ENCODE peak calls at places on chromosome 4, in seven cellular contexts. W is psoas muscle; T is GM10248; Z is fibroblast of lung; G is RPMI7951; I is iris pigment epithelial cell; X is CD4-positive, alpha-beta memory T cell. L is an unnamed sample.

GRCh38 chr4:55364691-55365346 is 18.8 kb downstream of the SRD5A3 start:
- DNase-seq in W (no peak), T (no peak), Z (no peak), G (no peak), I (no peak), X (no peak), L (no peak)

GRCh38 chr4:155377281-155377680 is 516 bp upstream of the MAP9 start:
- DNase-seq in W (no peak), T (no peak), Z (peak), G (peak), I (peak), X (no peak), L (peak)

GRCh38 chr4:147733614-147734344 is 1.9 kb downstream of the ARHGAP10 start:
- DNase-seq in W (peak), T (no peak), Z (peak), G (peak), I (peak), X (no peak), L (peak)

GRCh38 chr4:52925531-52925968 is 63.4 kb downstream of the RASL11B start:
- DNase-seq in W (no peak), T (no peak), Z (no peak), G (peak), I (peak), X (no peak), L (no peak)

GRCh38 chr4:164482092-164482404 is 271.9 kb upstream of the SMIM31 start:
- DNase-seq in W (no peak), T (no peak), Z (no peak), G (no peak), I (no peak), X (no peak), L (no peak)

GRCh38 chr4:7289619-7290018 is 97.3 kb downstream of the SORCS2 start:
- DNase-seq in W (no peak), T (no peak), Z (no peak), G (no peak), I (no peak), X (no peak), L (no peak)

GRCh38 chr4:176883108-176883550 is 90.4 kb upstream of the VEGFC start:
- DNase-seq in W (no peak), T (no peak), Z (peak), G (peak), I (peak), X (no peak), L (peak)

GRCh38 chr4:134777626-134778025 is 576.0 kb upstream of the PABPC4L start:
- DNase-seq in W (no peak), T (no peak), Z (no peak), G (no peak), I (no peak), X (no peak), L (peak)

GRCh38 chr4:105807496-105807895 is 87.8 kb upstream of the NPNT start:
- DNase-seq in W (no peak), T (no peak), Z (peak), G (no peak), I (peak), X (no peak), L (no peak)

GRCh38 chr4:5365071-5366008 is 314.1 kb downstream of the STK32B start:
- DNase-seq in W (no peak), T (no peak), Z (no peak), G (peak), I (peak), X (no peak), L (peak)

GRCh38 chr4:98446499-98447375 is 185.6 kb downstream of the RAP1GDS1 start:
- DNase-seq in W (peak), T (peak), Z (peak), G (peak), I (peak), X (peak), L (peak)

GRCh38 chr4:43316813-43317212 is 424.3 kb downstream of the GRXCR1 start:
- DNase-seq in W (no peak), T (no peak), Z (peak), G (peak), I (peak), X (no peak), L (peak)

GRCh38 chr4:929970-930625 is 2.0 kb downstream of the GAK start:
- DNase-seq in W (no peak), T (no peak), Z (peak), G (no peak), I (peak), X (no peak), L (peak)

GRCh38 chr4:57090099-57090498 is 20.1 kb downstream of the IGFBP7 start:
- DNase-seq in W (no peak), T (no peak), Z (no peak), G (no peak), I (no peak), X (no peak), L (no peak)

GRCh38 chr4:75848891-75849290 is 53.4 kb downstream of the PPEF2 start:
- DNase-seq in W (no peak), T (no peak), Z (no peak), G (peak), I (peak), X (no peak), L (no peak)

GRCh38 chr4:74474345-74475099 is 29.6 kb downstream of the AREG start:
- DNase-seq in W (no peak), T (no peak), Z (no peak), G (peak), I (peak), X (no peak), L (peak)

GRCh38 chr4:13541720-13542576 is 2.4 kb downstream of the NKX3-2 start:
- DNase-seq in W (no peak), T (peak), Z (no peak), G (no peak), I (no peak), X (no peak), L (peak)